ENCODE peak calls at places on chromosomes 4 and X, in six cellular contexts. One of them, this sample, is unnamed.

GRCh38 chrX:139933904-139934303 is 1.1 kb upstream of the ATP11C start:
- DNase-seq in IMR-90: no peak
- DNase-seq in H9: no peak
- DNase-seq in neuronal stem cell: no peak
- DNase-seq in mesenchymal stem cell: no peak
- DNase-seq in trophoblast cell: no peak
- DNase-seq in this sample: no peak

GRCh38 chr4:175776217-175776616 is 35.8 kb downstream of the GPM6A start:
- DNase-seq in IMR-90: no peak
- DNase-seq in H9: peak; percentile 73
- DNase-seq in neuronal stem cell: no peak
- DNase-seq in mesenchymal stem cell: no peak
- DNase-seq in trophoblast cell: no peak
- DNase-seq in this sample: no peak

GRCh38 chr4:21744046-21744445 is 204.5 kb downstream of the KCNIP4 start:
- DNase-seq in IMR-90: no peak
- DNase-seq in H9: no peak
- DNase-seq in neuronal stem cell: no peak
- DNase-seq in mesenchymal stem cell: no peak
- DNase-seq in trophoblast cell: no peak
- DNase-seq in this sample: no peak

GRCh38 chr4:169369634-169370033 is 98.9 kb upstream of the SH3RF1 start:
- DNase-seq in IMR-90: no peak
- DNase-seq in H9: no peak
- DNase-seq in neuronal stem cell: no peak
- DNase-seq in mesenchymal stem cell: no peak
- DNase-seq in trophoblast cell: no peak
- DNase-seq in this sample: peak; percentile 9

GRCh38 chr4:41990029-41990382 is 324 bp upstream of the SLC30A9 start:
- DNase-seq in IMR-90: peak; percentile 1
- DNase-seq in H9: no peak
- DNase-seq in neuronal stem cell: no peak
- DNase-seq in mesenchymal stem cell: no peak
- DNase-seq in trophoblast cell: no peak
- DNase-seq in this sample: no peak

GRCh38 chr4:84948056-84948455 is 18.4 kb downstream of the WDFY3 start:
- DNase-seq in IMR-90: peak; percentile 17
- DNase-seq in H9: no peak
- DNase-seq in neuronal stem cell: no peak
- DNase-seq in mesenchymal stem cell: no peak
- DNase-seq in trophoblast cell: peak; percentile 40
- DNase-seq in this sample: no peak

GRCh38 chrX:151505796-151506195 is 57.7 kb upstream of the PASD1 start:
- DNase-seq in IMR-90: no peak
- DNase-seq in H9: no peak
- DNase-seq in neuronal stem cell: no peak
- DNase-seq in mesenchymal stem cell: no peak
- DNase-seq in trophoblast cell: peak; percentile 30
- DNase-seq in this sample: no peak

GRCh38 chrX:39445336-39445735 is 644.1 kb downstream of the MID1IP1 start:
- DNase-seq in IMR-90: no peak
- DNase-seq in H9: peak; percentile 63
- DNase-seq in neuronal stem cell: no peak
- DNase-seq in mesenchymal stem cell: no peak
- DNase-seq in trophoblast cell: peak; percentile 18
- DNase-seq in this sample: peak; percentile 73

GRCh38 chr4:27720010-27720766 is 859.5 kb downstream of the STIM2 start:
- DNase-seq in IMR-90: no peak
- DNase-seq in H9: no peak
- DNase-seq in neuronal stem cell: no peak
- DNase-seq in mesenchymal stem cell: no peak
- DNase-seq in trophoblast cell: no peak
- DNase-seq in this sample: no peak

GRCh38 chr4:160213377-160213776 is 1110.5 kb downstream of the RAPGEF2 start:
- DNase-seq in IMR-90: no peak
- DNase-seq in H9: no peak
- DNase-seq in neuronal stem cell: no peak
- DNase-seq in mesenchymal stem cell: no peak
- DNase-seq in trophoblast cell: no peak
- DNase-seq in this sample: no peak

GRCh38 chrX:154719132-154719675 is 31.7 kb downstream of the GAB3 start:
- DNase-seq in IMR-90: peak; percentile 85
- DNase-seq in H9: no peak
- DNase-seq in neuronal stem cell: no peak
- DNase-seq in mesenchymal stem cell: peak; percentile 94
- DNase-seq in trophoblast cell: peak; percentile 88
- DNase-seq in this sample: no peak

GRCh38 chr4:24704152-24704551 is 91.2 kb upstream of the SOD3 start:
- DNase-seq in IMR-90: no peak
- DNase-seq in H9: peak; percentile 46
- DNase-seq in neuronal stem cell: peak; percentile 41
- DNase-seq in mesenchymal stem cell: no peak
- DNase-seq in trophoblast cell: no peak
- DNase-seq in this sample: no peak

GRCh38 chrX:87516716-87517115 is 886 bp upstream of the KLHL4 start:
- DNase-seq in IMR-90: peak; percentile 55
- DNase-seq in H9: no peak
- DNase-seq in neuronal stem cell: no peak
- DNase-seq in mesenchymal stem cell: peak; percentile 15
- DNase-seq in trophoblast cell: no peak
- DNase-seq in this sample: no peak

GRCh38 chr4:136935305-136935704 is 597.0 kb downstream of the PCDH18 start:
- DNase-seq in IMR-90: no peak
- DNase-seq in H9: no peak
- DNase-seq in neuronal stem cell: no peak
- DNase-seq in mesenchymal stem cell: no peak
- DNase-seq in trophoblast cell: no peak
- DNase-seq in this sample: no peak

GRCh38 chr4:57405359-57405758 is 295.2 kb upstream of the IGFBP7 start:
- DNase-seq in IMR-90: no peak
- DNase-seq in H9: no peak
- DNase-seq in neuronal stem cell: no peak
- DNase-seq in mesenchymal stem cell: no peak
- DNase-seq in trophoblast cell: peak; percentile 99
- DNase-seq in this sample: no peak

GRCh38 chr4:89404530-89404929 is 96.9 kb upstream of the GPRIN3 start:
- DNase-seq in IMR-90: no peak
- DNase-seq in H9: no peak
- DNase-seq in neuronal stem cell: no peak
- DNase-seq in mesenchymal stem cell: no peak
- DNase-seq in trophoblast cell: peak; percentile 89
- DNase-seq in this sample: no peak

GRCh38 chrX:9141496-9141895 is 107.6 kb upstream of the FAM9B start:
- DNase-seq in IMR-90: peak; percentile 85
- DNase-seq in H9: no peak
- DNase-seq in neuronal stem cell: no peak
- DNase-seq in mesenchymal stem cell: peak; percentile 17
- DNase-seq in trophoblast cell: peak; percentile 38
- DNase-seq in this sample: no peak

GRCh38 chr4:146981651-146982050 is 36.0 kb upstream of the TTC29 start:
- DNase-seq in IMR-90: peak; percentile 1
- DNase-seq in H9: no peak
- DNase-seq in neuronal stem cell: peak; percentile 61
- DNase-seq in mesenchymal stem cell: peak; percentile 14
- DNase-seq in trophoblast cell: peak; percentile 92
- DNase-seq in this sample: no peak

GRCh38 chr4:28313729-28314713 is 1453.4 kb downstream of the STIM2 start:
- DNase-seq in IMR-90: no peak
- DNase-seq in H9: no peak
- DNase-seq in neuronal stem cell: no peak
- DNase-seq in mesenchymal stem cell: no peak
- DNase-seq in trophoblast cell: no peak
- DNase-seq in this sample: no peak

GRCh38 chr4:58760100-58760499 is 1649.9 kb upstream of the IGFBP7 start:
- DNase-seq in IMR-90: no peak
- DNase-seq in H9: no peak
- DNase-seq in neuronal stem cell: no peak
- DNase-seq in mesenchymal stem cell: no peak
- DNase-seq in trophoblast cell: no peak
- DNase-seq in this sample: no peak

GRCh38 chr4:119626420-119626819 is 2.2 kb downstream of the PDE5A start:
- DNase-seq in IMR-90: no peak
- DNase-seq in H9: no peak
- DNase-seq in neuronal stem cell: no peak
- DNase-seq in mesenchymal stem cell: peak; percentile 34
- DNase-seq in trophoblast cell: no peak
- DNase-seq in this sample: no peak

GRCh38 chrX:40333344-40333743 is 235.6 kb upstream of the BCOR start:
- DNase-seq in IMR-90: no peak
- DNase-seq in H9: no peak
- DNase-seq in neuronal stem cell: no peak
- DNase-seq in mesenchymal stem cell: no peak
- DNase-seq in trophoblast cell: no peak
- DNase-seq in this sample: no peak

GRCh38 chrX:77174680-77175336 is 272.4 kb upstream of the FGF16 start:
- DNase-seq in IMR-90: no peak
- DNase-seq in H9: no peak
- DNase-seq in neuronal stem cell: no peak
- DNase-seq in mesenchymal stem cell: no peak
- DNase-seq in trophoblast cell: no peak
- DNase-seq in this sample: no peak

GRCh38 chrX:114582698-114583395 is 1.0 kb upstream of the HTR2C start:
- DNase-seq in IMR-90: no peak
- DNase-seq in H9: peak; percentile 75
- DNase-seq in neuronal stem cell: no peak
- DNase-seq in mesenchymal stem cell: no peak
- DNase-seq in trophoblast cell: no peak
- DNase-seq in this sample: peak; percentile 57

GRCh38 chr4:177562859-177563258 is 120.6 kb upstream of the AGA start:
- DNase-seq in IMR-90: no peak
- DNase-seq in H9: no peak
- DNase-seq in neuronal stem cell: no peak
- DNase-seq in mesenchymal stem cell: no peak
- DNase-seq in trophoblast cell: peak; percentile 52
- DNase-seq in this sample: no peak

GRCh38 chrX:102746134-102746584 is 25.6 kb downstream of the GPRASP3 start:
- DNase-seq in IMR-90: no peak
- DNase-seq in H9: peak; percentile 34
- DNase-seq in neuronal stem cell: no peak
- DNase-seq in mesenchymal stem cell: peak; percentile 22
- DNase-seq in trophoblast cell: no peak
- DNase-seq in this sample: peak; percentile 62

GRCh38 chrX:120560405-120560841 is 339 bp downstream of the CUL4B start:
- DNase-seq in IMR-90: peak; percentile 39
- DNase-seq in H9: no peak
- DNase-seq in neuronal stem cell: no peak
- DNase-seq in mesenchymal stem cell: peak; percentile 65
- DNase-seq in trophoblast cell: peak; percentile 25
- DNase-seq in this sample: no peak

GRCh38 chrX:115259238-115259875 is 25.5 kb upstream of the LRCH2 start:
- DNase-seq in IMR-90: no peak
- DNase-seq in H9: no peak
- DNase-seq in neuronal stem cell: no peak
- DNase-seq in mesenchymal stem cell: peak; percentile 58
- DNase-seq in trophoblast cell: peak; percentile 77
- DNase-seq in this sample: no peak

GRCh38 chrX:67961516-67961915 is 417.7 kb downstream of the AR start:
- DNase-seq in IMR-90: no peak
- DNase-seq in H9: no peak
- DNase-seq in neuronal stem cell: no peak
- DNase-seq in mesenchymal stem cell: no peak
- DNase-seq in trophoblast cell: no peak
- DNase-seq in this sample: no peak

GRCh38 chr4:115688961-115689360 is 575.5 kb upstream of the NDST4 start:
- DNase-seq in IMR-90: no peak
- DNase-seq in H9: no peak
- DNase-seq in neuronal stem cell: no peak
- DNase-seq in mesenchymal stem cell: no peak
- DNase-seq in trophoblast cell: no peak
- DNase-seq in this sample: no peak
- H3K14ac ChIP-seq in IMR-90: no peak overlapping the region
- H3K14ac ChIP-seq in H9: no peak overlapping the region
- H3K14ac ChIP-seq in neuronal stem cell: no peak overlapping the region
- H3K14ac ChIP-seq in mesenchymal stem cell: no peak overlapping the region
- H3K14ac ChIP-seq in trophoblast cell: no peak overlapping the region
- H3K14ac ChIP-seq in this sample: no peak overlapping the region

GRCh38 chr4:71290074-71290473 is 48.7 kb upstream of the SLC4A4 start:
- DNase-seq in IMR-90: peak; percentile 95
- DNase-seq in H9: no peak
- DNase-seq in neuronal stem cell: no peak
- DNase-seq in mesenchymal stem cell: no peak
- DNase-seq in trophoblast cell: peak; percentile 93
- DNase-seq in this sample: no peak
- H3K14ac ChIP-seq in IMR-90: no peak overlapping the region
- H3K14ac ChIP-seq in H9: no peak overlapping the region
- H3K14ac ChIP-seq in neuronal stem cell: no peak overlapping the region
- H3K14ac ChIP-seq in mesenchymal stem cell: no peak overlapping the region
- H3K14ac ChIP-seq in trophoblast cell: no peak overlapping the region
- H3K14ac ChIP-seq in this sample: no peak overlapping the region

GRCh38 chr4:3121110-3121509 is 46.6 kb downstream of the HTT start:
- DNase-seq in IMR-90: no peak
- DNase-seq in H9: no peak
- DNase-seq in neuronal stem cell: no peak
- DNase-seq in mesenchymal stem cell: no peak
- DNase-seq in trophoblast cell: no peak
- DNase-seq in this sample: no peak
- H3K14ac ChIP-seq in IMR-90: no peak overlapping the region
- H3K14ac ChIP-seq in H9: no peak overlapping the region
- H3K14ac ChIP-seq in neuronal stem cell: no peak overlapping the region
- H3K14ac ChIP-seq in mesenchymal stem cell: no peak overlapping the region
- H3K14ac ChIP-seq in trophoblast cell: no peak overlapping the region
- H3K14ac ChIP-seq in this sample: no peak overlapping the region

GRCh38 chr4:185134176-185134869 is 8.7 kb upstream of the SLC25A4 start:
- DNase-seq in IMR-90: peak; percentile 61
- DNase-seq in H9: no peak
- DNase-seq in neuronal stem cell: no peak
- DNase-seq in mesenchymal stem cell: peak; percentile 59
- DNase-seq in trophoblast cell: peak; percentile 80
- DNase-seq in this sample: no peak
- H3K14ac ChIP-seq in IMR-90: no peak overlapping the region
- H3K14ac ChIP-seq in H9: no peak overlapping the region
- H3K14ac ChIP-seq in neuronal stem cell: no peak overlapping the region
- H3K14ac ChIP-seq in mesenchymal stem cell: no peak overlapping the region
- H3K14ac ChIP-seq in trophoblast cell: no peak overlapping the region
- H3K14ac ChIP-seq in this sample: no peak overlapping the region

GRCh38 chrX:16560173-16560572 is 89.8 kb upstream of the S100G start:
- DNase-seq in IMR-90: no peak
- DNase-seq in H9: no peak
- DNase-seq in neuronal stem cell: no peak
- DNase-seq in mesenchymal stem cell: no peak
- DNase-seq in trophoblast cell: no peak
- DNase-seq in this sample: no peak
- H3K14ac ChIP-seq in IMR-90: no peak overlapping the region
- H3K14ac ChIP-seq in H9: no peak overlapping the region
- H3K14ac ChIP-seq in neuronal stem cell: no peak overlapping the region
- H3K14ac ChIP-seq in mesenchymal stem cell: no peak overlapping the region
- H3K14ac ChIP-seq in trophoblast cell: no peak overlapping the region
- H3K14ac ChIP-seq in this sample: no peak overlapping the region

This sample was measured in H1.